ENCODE peak calls at places on chromosomes 4 and X, in seven cellular contexts. J is cardiac muscle cell, S is psoas muscle, D is upper lobe of right lung, V is testis, E is left lung, Y is esophagus squamous epithelium. L is an unnamed sample.

GRCh38 chr4:25104561-25104960 is 55.7 kb downstream of the SEPSECS start:
- DNase-seq in S (no peak), Y (no peak), D (no peak), V (no peak), E (no peak), J (no peak), L (no peak)

GRCh38 chrX:150363561-150364346 is 637 bp downstream of the MAMLD1 start:
- DNase-seq in S (peak), E (no peak), D (peak), J (peak), Y (no peak), V (no peak), L (peak)

GRCh38 chrX:118207831-118208453 is 91.3 kb upstream of the KLHL13 start:
- DNase-seq in S (no peak), Y (no peak), V (no peak), E (no peak), D (no peak), J (no peak), L (no peak)

GRCh38 chr4:1137063-1137771 is 23.9 kb upstream of the RNF212 start:
- DNase-seq in J (no peak), V (no peak), S (no peak), D (no peak), Y (no peak), E (no peak), L (no peak)

GRCh38 chr4:177308125-177308524 is 1.5 kb upstream of the NEIL3 start:
- DNase-seq in S (no peak), D (no peak), E (peak), J (no peak), V (no peak), Y (no peak), L (no peak)

GRCh38 chr4:99062120-99062519 is 26.5 kb downstream of the ADH5 start:
- DNase-seq in E (no peak), S (no peak), Y (no peak), D (no peak), V (no peak), J (peak), L (no peak)

GRCh38 chrX:10171291-10171690 is 14.5 kb downstream of the CLCN4 start:
- DNase-seq in Y (no peak), V (no peak), J (no peak), E (no peak), S (no peak), D (no peak), L (no peak)

GRCh38 chrX:119784747-119785446 is 6.5 kb downstream of the RPL39 start:
- DNase-seq in V (peak), J (no peak), D (peak), E (no peak), S (no peak), Y (no peak), L (no peak)

GRCh38 chr4:38177792-38178665 is 217.8 kb downstream of the PTTG2 start:
- DNase-seq in J (no peak), Y (no peak), E (peak), D (peak), S (peak), V (peak), L (peak)

GRCh38 chr4:71974681-71975080 is 57.1 kb upstream of the NPFFR2 start:
- DNase-seq in D (no peak), J (no peak), Y (no peak), S (no peak), V (no peak), E (no peak), L (no peak)

GRCh38 chr4:156999175-156999517 is 27.5 kb upstream of the PDGFC start:
- DNase-seq in J (peak), E (no peak), V (peak), S (no peak), D (no peak), Y (no peak), L (no peak)

GRCh38 chr4:111494971-111495370 is 650.3 kb upstream of the FAM241A start:
- DNase-seq in D (no peak), J (no peak), S (no peak), E (no peak), V (no peak), Y (no peak), L (no peak)

GRCh38 chrX:145630806-145631435 is 186.7 kb upstream of the SLITRK2 start:
- DNase-seq in J (no peak), E (no peak), V (peak), Y (no peak), D (no peak), S (peak), L (no peak)

GRCh38 chrX:130523460-130524394 is 121.9 kb downstream of the RBMX2 start:
- DNase-seq in S (peak), E (no peak), Y (no peak), J (peak), V (peak), D (no peak), L (no peak)

GRCh38 chr4:26724522-26724921 is 136.1 kb upstream of the STIM2 start:
- DNase-seq in V (no peak), D (no peak), S (no peak), J (no peak), E (no peak), Y (no peak), L (no peak)

GRCh38 chr4:101191302-101192098 is 155.8 kb downstream of the PPP3CA start:
- DNase-seq in Y (no peak), D (peak), J (no peak), S (peak), V (peak), E (peak), L (peak)

GRCh38 chrX:13684361-13684760 is 4.6 kb upstream of the RAB9A start:
- DNase-seq in D (no peak), J (no peak), S (no peak), V (no peak), Y (no peak), E (no peak), L (no peak)

GRCh38 chr4:7048642-7049041 is 5.5 kb downstream of the TADA2B start:
- DNase-seq in E (no peak), D (no peak), V (no peak), J (no peak), S (no peak), Y (no peak), L (no peak)

GRCh38 chr4:185920171-185920570 is 108.2 kb upstream of the SORBS2 start:
- DNase-seq in J (peak), S (no peak), V (no peak), Y (no peak), D (no peak), E (no peak), L (no peak)

GRCh38 chr4:10460313-10461047 is 3.3 kb upstream of the ZNF518B start:
- DNase-seq in V (no peak), J (no peak), S (no peak), Y (no peak), E (no peak), D (no peak), L (no peak)

GRCh38 chr4:11898796-11899195 is 470.1 kb upstream of the HS3ST1 start:
- DNase-seq in J (no peak), E (no peak), V (no peak), D (no peak), Y (no peak), S (no peak), L (no peak)

GRCh38 chr4:153318696-153319320 is 25.7 kb upstream of the MND1 start:
- DNase-seq in E (no peak), Y (no peak), S (no peak), D (no peak), J (peak), V (peak), L (no peak)

GRCh38 chr4:27189683-27190082 is 329.0 kb downstream of the STIM2 start:
- DNase-seq in E (no peak), J (no peak), V (peak), D (no peak), Y (no peak), S (no peak), L (no peak)

GRCh38 chr4:66555301-66555700 is 885.0 kb upstream of the EPHA5 start:
- DNase-seq in J (no peak), V (no peak), S (no peak), E (no peak), Y (no peak), D (no peak), L (no peak)

GRCh38 chrX:41384041-41384705 is 50.2 kb downstream of the DDX3X start:
- DNase-seq in J (no peak), Y (no peak), D (peak), S (peak), V (peak), E (peak), L (no peak)

GRCh38 chr4:115906428-115906827 is 793.0 kb upstream of the NDST4 start:
- DNase-seq in S (no peak), E (no peak), Y (no peak), J (no peak), D (no peak), V (no peak), L (no peak)

GRCh38 chr4:148984951-148985350 is 542.7 kb upstream of the NR3C2 start:
- DNase-seq in S (no peak), V (no peak), E (no peak), Y (no peak), D (no peak), J (no peak), L (no peak)

GRCh38 chr4:148978301-148978700 is 536.1 kb upstream of the NR3C2 start:
- DNase-seq in E (no peak), D (no peak), V (no peak), Y (no peak), S (no peak), J (no peak), L (no peak)

GRCh38 chr4:148980782-148981181 is 538.6 kb upstream of the NR3C2 start:
- DNase-seq in S (no peak), E (no peak), D (no peak), Y (no peak), V (no peak), J (no peak), L (no peak)

GRCh38 chr4:148986951-148987350 is 544.7 kb upstream of the NR3C2 start:
- DNase-seq in Y (no peak), J (no peak), V (no peak), E (no peak), D (no peak), S (no peak), L (no peak)

GRCh38 chr4:148982200-148982599 is 540.0 kb upstream of the NR3C2 start:
- DNase-seq in Y (no peak), J (no peak), S (no peak), V (no peak), D (no peak), E (no peak), L (no peak)
- H3K4me3 ChIP-seq in Y (no peak), J (no peak), S (no peak), V (no peak), D (no peak), E (no peak), L (no peak)

GRCh38 chrX:45323387-45323786 is 122.7 kb upstream of the DIPK2B start:
- DNase-seq in J (no peak), V (no peak), D (no peak), S (no peak), E (no peak), Y (no peak), L (no peak)

GRCh38 chrX:45322820-45323219 is 122.1 kb upstream of the DIPK2B start:
- DNase-seq in Y (no peak), D (no peak), V (no peak), S (no peak), J (no peak), E (no peak), L (no peak)

GRCh38 chrX:45324941-45325340 is 124.3 kb upstream of the DIPK2B start:
- DNase-seq in S (no peak), D (no peak), Y (no peak), V (no peak), E (no peak), J (no peak), L (no peak)

GRCh38 chrX:45320191-45320590 is 119.5 kb upstream of the DIPK2B start:
- DNase-seq in S (no peak), J (no peak), D (no peak), E (no peak), Y (no peak), V (no peak), L (no peak)

DNA sequence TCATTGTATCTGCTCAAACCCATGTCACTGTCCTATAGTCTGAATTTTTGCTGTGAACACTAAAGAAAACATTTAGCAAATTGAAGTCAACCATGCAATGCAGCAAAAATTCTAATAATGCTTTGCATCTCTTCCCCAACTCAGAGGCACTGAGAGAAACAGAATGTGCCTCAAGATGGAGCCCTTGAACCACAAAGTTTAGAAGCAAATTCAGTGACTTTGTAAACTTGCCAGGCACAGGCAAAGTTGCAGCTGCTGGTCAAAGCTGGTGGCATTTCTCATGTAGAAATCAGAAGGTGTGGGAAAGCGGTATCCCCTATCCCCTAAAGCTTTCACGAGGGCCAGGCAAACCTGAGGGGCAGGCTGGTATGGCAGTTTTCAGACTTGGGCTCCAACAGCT is 121.7 kb upstream of the DIPK2B start:
- DNase-seq in E (no peak), D (no peak), V (peak), J (peak), S (no peak), Y (no peak), L (no peak)
- TF ChIP-seq CTCF in E (peak), D (peak), V (no peak), J (peak), S (peak), Y (peak), L (no peak)

GRCh38 chr4:105471566-105472176 is 2.2 kb downstream of the PPA2 start:
- DNase-seq in E (peak), S (peak), V (peak), D (no peak), Y (peak), J (peak), L (no peak)
- H3K27ac ChIP-seq in E (peak), S (peak), V (peak), D (peak), Y (peak), J (peak), L (no peak)

GRCh38 chrX:65671286-65671685 is 3.8 kb downstream of the MSN start:
- DNase-seq in Y (no peak), E (no peak), V (no peak), J (no peak), D (no peak), S (no peak), L (no peak)

GRCh38 chrX:65677954-65678469 is 10.6 kb downstream of the MSN start:
- DNase-seq in V (peak), E (no peak), J (no peak), S (no peak), D (no peak), Y (no peak), L (peak)

GRCh38 chrX:65671966-65672365 is 4.5 kb downstream of the MSN start:
- DNase-seq in V (no peak), J (no peak), E (no peak), D (no peak), Y (no peak), S (no peak), L (no peak)

GRCh38 chrX:65674351-65674893 is 7.0 kb downstream of the MSN start:
- DNase-seq in S (no peak), J (peak), Y (no peak), V (no peak), E (no peak), D (no peak), L (no peak)

GRCh38 chrX:65673857-65674350 is 6.5 kb downstream of the MSN start:
- DNase-seq in S (no peak), V (no peak), D (no peak), J (no peak), Y (no peak), E (no peak), L (no peak)
- H3K4me3 ChIP-seq in S (peak), V (no peak), D (peak), J (no peak), Y (peak), E (peak), L (peak)

L was measured in coronary artery.